ENCODE peak calls at places on chromosomes 6 and 20, in eight cellular contexts. One of them, this sample, is unnamed. For H3K4me1 and H3K27me3, the result is how much of the 10 kb centered on the place peaks cover.

GRCh38 chr6:157054531-157054979 is 268.8 kb downstream of the TMEM242 start:
- DNase-seq in adrenal gland: no peak
- DNase-seq in stomach: no peak
- DNase-seq in pancreas: no peak
- DNase-seq in endothelial cell of umbilical vein: no peak
- DNase-seq in IMR-90: no peak
- DNase-seq in ovary: no peak
- DNase-seq in body of pancreas: no peak
- DNase-seq in this sample: no peak

GRCh38 chr6:163722293-163722692 is 307.8 kb downstream of the QKI start:
- DNase-seq in adrenal gland: no peak
- DNase-seq in stomach: peak
- DNase-seq in pancreas: no peak
- DNase-seq in endothelial cell of umbilical vein: no peak
- DNase-seq in IMR-90: no peak
- DNase-seq in ovary: no peak
- DNase-seq in body of pancreas: no peak
- DNase-seq in this sample: no peak

GRCh38 chr6:133814797-133815196 is 74.1 kb upstream of the TCF21 start:
- DNase-seq in adrenal gland: no peak
- DNase-seq in stomach: no peak
- DNase-seq in pancreas: no peak
- DNase-seq in endothelial cell of umbilical vein: no peak
- DNase-seq in IMR-90: peak
- DNase-seq in ovary: no peak
- DNase-seq in body of pancreas: no peak
- DNase-seq in this sample: no peak

GRCh38 chr6:31651602-31652191 is 764 bp downstream of the BAG6 start:
- DNase-seq in adrenal gland: peak
- DNase-seq in stomach: no peak
- DNase-seq in pancreas: no peak
- DNase-seq in endothelial cell of umbilical vein: peak
- DNase-seq in IMR-90: peak
- DNase-seq in ovary: no peak
- DNase-seq in body of pancreas: peak
- DNase-seq in this sample: no peak

GRCh38 chr6:40999498-41000070 is 39.4 kb downstream of the UNC5CL start:
- DNase-seq in adrenal gland: peak
- DNase-seq in stomach: peak
- DNase-seq in pancreas: no peak
- DNase-seq in endothelial cell of umbilical vein: peak
- DNase-seq in IMR-90: peak
- DNase-seq in ovary: peak
- DNase-seq in body of pancreas: peak
- DNase-seq in this sample: peak

GRCh38 chr20:59176812-59177211 is 13.2 kb downstream of the ZNF831 start:
- DNase-seq in adrenal gland: no peak
- DNase-seq in stomach: no peak
- DNase-seq in pancreas: no peak
- DNase-seq in endothelial cell of umbilical vein: no peak
- DNase-seq in IMR-90: no peak
- DNase-seq in ovary: no peak
- DNase-seq in body of pancreas: no peak
- DNase-seq in this sample: no peak

GRCh38 chr6:43667245-43668150 is 20.1 kb downstream of the MRPS18A start:
- DNase-seq in adrenal gland: peak
- DNase-seq in stomach: peak
- DNase-seq in pancreas: peak
- DNase-seq in endothelial cell of umbilical vein: peak
- DNase-seq in IMR-90: peak
- DNase-seq in ovary: peak
- DNase-seq in body of pancreas: peak
- DNase-seq in this sample: peak

GRCh38 chr6:1215884-1216487 is 95.9 kb upstream of the FOXQ1 start:
- DNase-seq in adrenal gland: no peak
- DNase-seq in stomach: no peak
- DNase-seq in pancreas: no peak
- DNase-seq in endothelial cell of umbilical vein: no peak
- DNase-seq in IMR-90: no peak
- DNase-seq in ovary: no peak
- DNase-seq in body of pancreas: no peak
- DNase-seq in this sample: no peak

GRCh38 chr6:111992851-111993250 is 61.1 kb upstream of the CCN6 start:
- DNase-seq in adrenal gland: no peak
- DNase-seq in stomach: no peak
- DNase-seq in pancreas: no peak
- DNase-seq in endothelial cell of umbilical vein: peak
- DNase-seq in IMR-90: peak
- DNase-seq in ovary: no peak
- DNase-seq in body of pancreas: no peak
- DNase-seq in this sample: no peak

GRCh38 chr6:101918476-101918875 is 525.0 kb downstream of the GRIK2 start:
- DNase-seq in adrenal gland: no peak
- DNase-seq in stomach: no peak
- DNase-seq in pancreas: no peak
- DNase-seq in endothelial cell of umbilical vein: no peak
- DNase-seq in IMR-90: no peak
- DNase-seq in ovary: no peak
- DNase-seq in body of pancreas: no peak
- DNase-seq in this sample: no peak

GRCh38 chr6:47103931-47104330 is 61.8 kb upstream of the ADGRF1 start:
- DNase-seq in adrenal gland: peak
- DNase-seq in stomach: peak
- DNase-seq in pancreas: no peak
- DNase-seq in endothelial cell of umbilical vein: no peak
- DNase-seq in IMR-90: peak
- DNase-seq in ovary: no peak
- DNase-seq in body of pancreas: no peak
- DNase-seq in this sample: no peak

GRCh38 chr20:10089871-10090587 is 55.2 kb downstream of the ANKEF1 start:
- DNase-seq in adrenal gland: no peak
- DNase-seq in stomach: no peak
- DNase-seq in pancreas: no peak
- DNase-seq in endothelial cell of umbilical vein: no peak
- DNase-seq in IMR-90: no peak
- DNase-seq in ovary: no peak
- DNase-seq in body of pancreas: no peak
- DNase-seq in this sample: no peak

GRCh38 chr20:43183526-43183925 is 6.2 kb downstream of the PTPRT start:
- DNase-seq in adrenal gland: no peak
- DNase-seq in stomach: no peak
- DNase-seq in pancreas: no peak
- DNase-seq in endothelial cell of umbilical vein: no peak
- DNase-seq in IMR-90: no peak
- DNase-seq in ovary: no peak
- DNase-seq in body of pancreas: no peak
- DNase-seq in this sample: no peak

GRCh38 chr6:77740380-77740779 is 87.5 kb downstream of the MEI4 start:
- DNase-seq in adrenal gland: no peak
- DNase-seq in stomach: no peak
- DNase-seq in pancreas: no peak
- DNase-seq in endothelial cell of umbilical vein: peak
- DNase-seq in IMR-90: peak
- DNase-seq in ovary: no peak
- DNase-seq in body of pancreas: no peak
- DNase-seq in this sample: no peak

GRCh38 chr6:131917318-131917717 is 33.9 kb downstream of the CCN2 start:
- DNase-seq in adrenal gland: no peak
- DNase-seq in stomach: no peak
- DNase-seq in pancreas: no peak
- DNase-seq in endothelial cell of umbilical vein: no peak
- DNase-seq in IMR-90: no peak
- DNase-seq in ovary: no peak
- DNase-seq in body of pancreas: no peak
- DNase-seq in this sample: no peak

GRCh38 chr6:159646731-159647130 is 46.3 kb downstream of the SOD2 start:
- DNase-seq in adrenal gland: no peak
- DNase-seq in stomach: no peak
- DNase-seq in pancreas: no peak
- DNase-seq in endothelial cell of umbilical vein: no peak
- DNase-seq in IMR-90: peak
- DNase-seq in ovary: no peak
- DNase-seq in body of pancreas: no peak
- DNase-seq in this sample: no peak

DNA sequence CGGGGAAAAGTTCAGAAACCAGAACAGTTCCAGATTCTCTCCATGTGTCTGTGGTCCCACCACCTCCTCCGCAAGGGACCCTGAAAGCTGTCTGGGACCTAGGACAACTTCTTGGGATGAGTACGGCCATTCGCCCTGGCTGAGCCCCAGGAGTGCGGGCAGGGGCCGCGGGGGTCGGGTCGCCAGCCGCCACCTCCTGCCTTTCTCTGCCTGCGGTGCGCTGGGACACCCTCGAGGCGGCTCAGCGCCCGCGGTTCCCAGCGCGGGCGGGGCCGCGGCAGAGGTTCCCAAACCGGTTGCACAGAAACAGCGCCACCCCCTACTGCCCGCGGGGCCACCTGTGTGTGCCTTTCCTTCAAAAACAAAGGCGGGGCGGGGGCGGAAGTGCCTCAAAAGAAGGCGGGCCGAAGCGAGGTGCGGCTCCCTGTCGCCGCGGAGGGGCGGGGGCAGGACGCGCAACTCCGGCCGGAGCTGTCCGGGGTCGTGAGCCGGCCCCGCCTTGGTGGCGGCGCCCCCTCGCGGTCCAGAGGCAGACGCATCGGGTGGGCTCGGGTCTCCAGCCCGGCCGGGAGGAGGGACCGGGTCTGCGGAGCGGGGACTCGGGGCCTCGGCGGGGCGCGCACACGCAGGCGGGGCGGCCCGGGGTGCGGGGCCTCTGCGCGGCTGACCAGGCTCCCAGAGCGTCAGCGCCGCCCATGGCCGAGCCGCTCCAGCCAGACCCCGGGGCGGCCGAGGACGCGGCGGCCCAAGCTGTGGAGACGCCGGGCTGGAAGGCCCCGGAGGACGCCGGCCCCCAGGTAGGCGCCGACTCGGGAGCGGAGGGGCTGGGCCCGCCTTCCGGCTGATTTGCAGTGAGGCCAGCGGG is at the start of gene HEBP2:
- DNase-seq in adrenal gland: peak
- DNase-seq in stomach: peak
- DNase-seq in pancreas: peak
- DNase-seq in endothelial cell of umbilical vein: peak
- DNase-seq in IMR-90: peak
- DNase-seq in ovary: peak
- DNase-seq in body of pancreas: peak
- DNase-seq in this sample: peak
- TF ChIP-seq CTCF in adrenal gland: peak
- TF ChIP-seq CTCF in stomach: peak
- TF ChIP-seq CTCF in pancreas: peak
- TF ChIP-seq CTCF in endothelial cell of umbilical vein: peak
- TF ChIP-seq CTCF in IMR-90: peak
- TF ChIP-seq CTCF in ovary: peak
- TF ChIP-seq CTCF in body of pancreas: peak
- TF ChIP-seq CTCF in this sample: peak

DNA sequence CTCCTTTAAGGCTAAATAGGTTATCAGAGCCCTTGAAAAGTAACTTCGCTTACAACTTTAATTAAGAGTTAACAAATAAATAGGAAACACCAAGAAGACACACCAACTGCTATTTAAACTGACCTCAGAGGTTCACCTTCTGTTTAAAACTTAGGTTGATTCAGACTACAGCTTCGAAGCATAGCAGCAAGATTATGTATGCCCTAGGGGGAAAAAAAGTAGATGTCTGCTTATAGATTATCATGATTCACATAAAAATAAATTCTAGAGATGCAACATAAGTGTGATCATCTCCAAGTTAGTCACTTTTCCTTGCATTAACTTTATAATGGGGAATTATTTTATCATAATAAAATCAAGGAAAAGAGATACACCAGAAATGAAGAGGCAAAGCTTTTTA is 8.9 kb downstream of the PNISR start:
- DNase-seq in adrenal gland: no peak
- DNase-seq in stomach: no peak
- DNase-seq in pancreas: no peak
- DNase-seq in endothelial cell of umbilical vein: no peak
- DNase-seq in IMR-90: peak
- DNase-seq in ovary: no peak
- DNase-seq in body of pancreas: no peak
- DNase-seq in this sample: no peak
- H3K4me1 ChIP-seq in adrenal gland: under half
- H3K4me1 ChIP-seq in stomach: under half
- H3K4me1 ChIP-seq in pancreas: under half
- H3K4me1 ChIP-seq in endothelial cell of umbilical vein: under half
- H3K4me1 ChIP-seq in IMR-90: under half
- H3K4me1 ChIP-seq in ovary: under half
- H3K4me1 ChIP-seq in body of pancreas: under half
- H3K4me1 ChIP-seq in this sample: under half

DNA sequence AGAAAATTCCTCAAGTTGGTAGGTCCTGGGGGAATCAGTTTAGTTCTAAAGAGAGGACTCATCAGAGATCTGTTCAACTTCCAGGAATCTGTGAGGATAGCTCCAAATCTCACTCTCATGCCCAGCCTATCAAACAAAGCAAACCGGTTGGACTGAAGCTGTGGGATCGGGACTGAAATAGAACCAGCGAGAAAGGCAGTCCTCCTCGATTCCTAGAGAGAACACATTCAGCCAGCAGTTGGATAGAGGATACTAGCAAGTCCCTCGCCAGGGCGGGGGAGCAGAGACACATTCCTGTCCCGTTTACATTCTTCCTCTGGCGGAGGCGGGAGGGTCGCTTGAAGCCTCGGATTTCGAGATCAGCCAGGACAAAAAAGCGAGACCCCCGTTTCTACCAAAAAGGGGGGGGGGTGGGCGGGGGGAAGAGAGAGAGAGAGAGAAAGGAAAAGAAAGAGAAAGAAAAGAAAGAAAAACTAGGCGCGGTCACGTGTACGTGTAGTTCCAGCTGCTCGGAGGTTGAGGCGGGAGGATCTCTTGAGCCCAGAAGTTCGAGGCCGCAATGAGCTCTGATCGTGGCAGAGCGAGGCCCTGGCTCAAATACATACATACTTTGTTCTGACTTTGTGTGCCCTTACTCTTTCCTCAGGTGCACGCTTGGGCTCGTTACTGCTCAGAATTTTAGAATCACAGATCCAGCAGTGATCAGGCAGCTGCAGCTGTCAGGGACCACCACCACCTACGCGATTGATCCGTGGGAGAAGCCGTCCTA is 19.5 kb downstream of the ZNF311 start:
- DNase-seq in adrenal gland: peak
- DNase-seq in stomach: peak
- DNase-seq in pancreas: peak
- DNase-seq in endothelial cell of umbilical vein: peak
- DNase-seq in IMR-90: peak
- DNase-seq in ovary: peak
- DNase-seq in body of pancreas: peak
- DNase-seq in this sample: peak
- H3K27me3 ChIP-seq in adrenal gland: under half
- H3K27me3 ChIP-seq in stomach: under half
- H3K27me3 ChIP-seq in pancreas: under half
- H3K27me3 ChIP-seq in endothelial cell of umbilical vein: under half
- H3K27me3 ChIP-seq in IMR-90: under half
- H3K27me3 ChIP-seq in ovary: under half
- H3K27me3 ChIP-seq in body of pancreas: under half
- H3K27me3 ChIP-seq in this sample: under half

DNA sequence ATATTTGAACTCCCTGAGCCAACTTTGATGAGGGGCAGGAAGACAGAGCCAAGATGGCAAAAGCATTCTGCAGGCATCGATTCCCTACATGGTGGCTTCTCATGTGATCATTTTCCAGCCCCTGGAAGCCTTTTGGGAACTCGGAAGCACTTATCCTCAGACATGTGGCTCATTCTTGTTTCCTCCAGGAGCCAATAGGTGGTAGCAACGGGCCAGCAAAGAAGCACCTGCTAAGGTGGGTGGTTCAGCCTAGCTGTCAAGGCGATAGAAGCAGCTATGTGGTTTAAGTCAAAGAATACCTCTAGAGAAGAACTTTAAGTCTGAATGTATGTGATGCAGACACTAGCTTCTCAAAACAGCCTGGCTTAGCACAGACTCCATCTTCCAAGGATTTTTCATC is 64.9 kb upstream of the PAX1 start:
- DNase-seq in adrenal gland: no peak
- DNase-seq in stomach: no peak
- DNase-seq in pancreas: no peak
- DNase-seq in endothelial cell of umbilical vein: no peak
- DNase-seq in IMR-90: no peak
- DNase-seq in ovary: no peak
- DNase-seq in body of pancreas: peak
- DNase-seq in this sample: no peak
- TF ChIP-seq CTCF in adrenal gland: no peak
- TF ChIP-seq CTCF in stomach: no peak
- TF ChIP-seq CTCF in pancreas: no peak
- TF ChIP-seq CTCF in endothelial cell of umbilical vein: no peak
- TF ChIP-seq CTCF in IMR-90: no peak
- TF ChIP-seq CTCF in ovary: no peak
- TF ChIP-seq CTCF in body of pancreas: peak
- TF ChIP-seq CTCF in this sample: no peak

This sample was measured in BE2C.